ENCODE peak calls at places on chromosomes 12 and 14, in seven cellular contexts. F is gastrocnemius medialis, N is progenitor cell of endocrine pancreas, R is mammary epithelial cell, W is IMR-90, D is AG09309, Q is H9. L is an unnamed sample.

GRCh38 chr12:67472551-67472950 is 176.0 kb upstream of the DYRK2 start:
- DNase-seq in R (no peak), W (no peak), F (peak), D (no peak), N (no peak), Q (no peak), L (no peak)

GRCh38 chr12:124861492-124861891 is 2.2 kb downstream of the SCARB1 start:
- DNase-seq in Q (no peak), N (no peak), D (no peak), F (no peak), R (peak), W (no peak), L (peak)

GRCh38 chr14:103041464-103041863 is 15.9 kb downstream of the CDC42BPB start:
- DNase-seq in Q (no peak), D (no peak), F (no peak), W (no peak), R (no peak), N (no peak), L (no peak)

GRCh38 chr14:89304972-89305703 is 111.9 kb downstream of the FOXN3 start:
- DNase-seq in D (no peak), Q (no peak), N (no peak), R (no peak), W (peak), F (no peak), L (no peak)

GRCh38 chr14:91554535-91555332 is 44.6 kb upstream of the PPP4R3A start:
- DNase-seq in N (no peak), W (no peak), D (no peak), Q (no peak), R (no peak), F (no peak), L (peak)

GRCh38 chr14:30558362-30558674 is 640 bp upstream of the G2E3 start:
- DNase-seq in W (no peak), D (no peak), F (no peak), Q (no peak), R (no peak), N (no peak), L (no peak)

GRCh38 chr12:104505095-104505819 is 48.5 kb downstream of the CHST11 start:
- DNase-seq in F (no peak), W (no peak), R (no peak), N (no peak), Q (no peak), D (no peak), L (no peak)

GRCh38 chr12:51814311-51815088 is 34.0 kb downstream of the FIGNL2 start:
- DNase-seq in N (peak), R (peak), W (peak), Q (peak), D (peak), F (peak), L (peak)

GRCh38 chr12:92470608-92471021 is 232.2 kb upstream of the PLEKHG7 start:
- DNase-seq in Q (no peak), D (no peak), F (no peak), W (peak), R (no peak), N (no peak), L (no peak)

GRCh38 chr12:95185096-95185495 is 32.2 kb downstream of the FGD6 start:
- DNase-seq in D (no peak), W (peak), N (no peak), R (no peak), Q (no peak), F (no peak), L (no peak)

GRCh38 chr12:18752280-18752920 is 14.5 kb downstream of the CAPZA3 start:
- DNase-seq in N (no peak), R (no peak), F (no peak), Q (peak), W (peak), D (peak), L (peak)

GRCh38 chr14:89963288-89963978 is 7.7 kb downstream of the TDP1 start:
- DNase-seq in D (no peak), Q (no peak), R (no peak), W (no peak), N (no peak), F (no peak), L (no peak)

GRCh38 chr14:100065942-100066574 is 836 bp downstream of the EVL start:
- DNase-seq in Q (no peak), D (peak), F (no peak), R (no peak), W (no peak), N (no peak), L (no peak)

GRCh38 chr12:41634096-41634495 is 446.0 kb downstream of the PDZRN4 start:
- DNase-seq in D (no peak), N (no peak), Q (no peak), W (no peak), F (no peak), R (no peak), L (no peak)

GRCh38 chr14:23136566-23137133 is 17.6 kb upstream of the CEBPE start:
- DNase-seq in Q (no peak), W (no peak), F (no peak), R (no peak), N (no peak), D (no peak), L (no peak)

GRCh38 chr14:104119119-104119699 is 19.2 kb upstream of the KIF26A start:
- DNase-seq in F (no peak), N (no peak), Q (peak), R (no peak), W (no peak), D (no peak), L (peak)

GRCh38 chr14:89284368-89285058 is 132.5 kb downstream of the FOXN3 start:
- DNase-seq in R (no peak), F (no peak), W (peak), N (no peak), D (peak), Q (no peak), L (no peak)

GRCh38 chr14:105486974-105487448 is 325 bp downstream of the CRIP1 start:
- DNase-seq in N (no peak), W (no peak), F (peak), R (no peak), Q (no peak), D (no peak), L (peak)

GRCh38 chr14:31947076-31947475 is 130.0 kb upstream of the ARHGAP5 start:
- DNase-seq in N (no peak), Q (no peak), F (no peak), D (no peak), R (peak), W (no peak), L (no peak)

GRCh38 chr14:100764716-100765115 is 38.0 kb downstream of the DLK1 start:
- DNase-seq in W (no peak), Q (no peak), N (no peak), R (no peak), D (no peak), F (no peak), L (no peak)

GRCh38 chr14:55884819-55885218 is 233.4 kb upstream of the PELI2 start:
- DNase-seq in Q (no peak), F (no peak), W (no peak), R (peak), N (no peak), D (no peak), L (no peak)

GRCh38 chr12:80186727-80187217 is 87.4 kb downstream of the OTOGL start:
- DNase-seq in D (peak), F (peak), R (peak), W (peak), Q (peak), N (no peak), L (peak)

GRCh38 chr14:100056964-100057817 is 8.0 kb upstream of the EVL start:
- DNase-seq in W (peak), D (no peak), N (no peak), Q (no peak), F (no peak), R (peak), L (no peak)

GRCh38 chr14:75518625-75519024 is 3.6 kb upstream of the BATF start:
- DNase-seq in W (no peak), R (no peak), Q (peak), F (peak), N (no peak), D (no peak), L (peak)

GRCh38 chr14:61379639-61380184 is 58.3 kb downstream of the PRKCH start:
- DNase-seq in F (no peak), D (no peak), R (no peak), Q (no peak), W (no peak), N (no peak), L (no peak)

GRCh38 chr12:100708591-100708990 is 86.0 kb upstream of the ANO4 start:
- DNase-seq in F (no peak), Q (no peak), R (no peak), N (no peak), D (no peak), W (no peak), L (no peak)

GRCh38 chr14:99658218-99658617 is 13.3 kb downstream of the HHIPL1 start:
- DNase-seq in N (no peak), Q (no peak), W (peak), R (no peak), D (no peak), F (no peak), L (no peak)

GRCh38 chr12:64077922-64078321 is 144.2 kb downstream of the KICS2 start:
- DNase-seq in W (no peak), Q (no peak), N (no peak), D (no peak), R (no peak), F (no peak), L (no peak)
- TF ChIP-seq CTCF in W (peak), Q (peak), N (peak), D (peak), R (peak), F (no peak), L (peak)

GRCh38 chr12:76621582-76622024 is 62.0 kb upstream of the OSBPL8 start:
- DNase-seq in W (peak), Q (peak), R (peak), N (peak), F (peak), D (no peak), L (peak)
- TF ChIP-seq CTCF in W (peak), Q (peak), R (peak), N (peak), F (peak), D (peak), L (peak)

GRCh38 chr14:59275668-59276067 is 87.2 kb downstream of the DAAM1 start:
- DNase-seq in W (peak), N (no peak), F (no peak), R (peak), Q (no peak), D (no peak), L (no peak)

GRCh38 chr14:59278111-59278510 is 89.6 kb downstream of the DAAM1 start:
- DNase-seq in F (no peak), D (no peak), R (peak), N (no peak), Q (no peak), W (peak), L (no peak)

GRCh38 chr14:59276235-59276634 is 87.8 kb downstream of the DAAM1 start:
- DNase-seq in R (no peak), D (no peak), Q (no peak), F (no peak), W (no peak), N (no peak), L (no peak)

GRCh38 chr14:59274991-59275391 is 86.5 kb downstream of the DAAM1 start:
- DNase-seq in R (peak), Q (peak), W (no peak), D (no peak), N (no peak), F (no peak), L (no peak)

GRCh38 chr14:59277659-59278058 is 89.2 kb downstream of the DAAM1 start:
- DNase-seq in W (no peak), D (no peak), R (no peak), Q (no peak), N (no peak), F (no peak), L (no peak)
- TF ChIP-seq CTCF in W (no peak), D (no peak), R (no peak), Q (no peak), N (no peak), F (no peak), L (no peak)

GRCh38 chr12:122190842-122191668 is 8.1 kb downstream of the LRRC43 start:
- DNase-seq in N (peak), Q (peak), W (peak), D (no peak), F (peak), R (peak), L (peak)
- TF ChIP-seq CTCF in N (peak), Q (peak), W (peak), D (peak), F (peak), R (peak), L (peak)

DNA sequence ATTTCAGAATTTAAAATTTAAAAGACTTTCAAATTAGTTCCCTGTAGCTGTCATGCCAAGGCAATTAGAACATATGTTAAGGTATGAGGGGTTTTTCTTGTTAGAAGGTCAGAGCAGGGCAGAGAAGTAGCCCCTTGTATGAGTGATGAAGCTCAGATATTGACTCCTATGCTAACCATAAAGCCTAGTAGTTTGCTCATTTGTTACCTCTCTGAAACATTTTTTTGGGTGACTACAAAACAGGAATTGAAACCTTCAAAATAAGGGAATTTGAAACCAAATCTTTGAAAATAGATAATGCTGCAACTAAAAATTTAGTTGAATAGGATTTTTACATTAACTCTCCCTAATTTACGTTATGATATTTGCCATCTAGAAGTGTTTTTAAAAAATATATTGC is 333.5 kb downstream of the NAV3 start:
- DNase-seq in R (no peak), W (no peak), Q (no peak), D (no peak), N (no peak), F (no peak), L (no peak)
- TF ChIP-seq CTCF in R (no peak), W (no peak), Q (no peak), D (no peak), N (no peak), F (no peak), L (no peak)

GRCh38 chr12:107133462-107133861 is 40.1 kb upstream of the CRY1 start:
- DNase-seq in W (no peak), N (no peak), R (no peak), D (no peak), Q (no peak), F (no peak), L (no peak)
- TF ChIP-seq CTCF in W (no peak), N (peak), R (peak), D (no peak), Q (no peak), F (no peak), L (peak)

GRCh38 chr12:71135812-71136176 is 22.0 kb downstream of the TSPAN8 start:
- DNase-seq in W (no peak), D (no peak), F (no peak), Q (no peak), R (no peak), N (no peak), L (no peak)

GRCh38 chr12:71135077-71135811 is 22.6 kb downstream of the TSPAN8 start:
- DNase-seq in R (no peak), W (no peak), N (no peak), Q (no peak), F (no peak), D (no peak), L (no peak)

GRCh38 chr12:71139153-71139735 is 18.6 kb downstream of the TSPAN8 start:
- DNase-seq in F (no peak), R (no peak), D (no peak), Q (no peak), W (no peak), N (no peak), L (no peak)

GRCh38 chr12:71141270-71141948 is 16.4 kb downstream of the TSPAN8 start:
- DNase-seq in Q (no peak), F (peak), D (no peak), W (no peak), N (no peak), R (no peak), L (no peak)

DNA sequence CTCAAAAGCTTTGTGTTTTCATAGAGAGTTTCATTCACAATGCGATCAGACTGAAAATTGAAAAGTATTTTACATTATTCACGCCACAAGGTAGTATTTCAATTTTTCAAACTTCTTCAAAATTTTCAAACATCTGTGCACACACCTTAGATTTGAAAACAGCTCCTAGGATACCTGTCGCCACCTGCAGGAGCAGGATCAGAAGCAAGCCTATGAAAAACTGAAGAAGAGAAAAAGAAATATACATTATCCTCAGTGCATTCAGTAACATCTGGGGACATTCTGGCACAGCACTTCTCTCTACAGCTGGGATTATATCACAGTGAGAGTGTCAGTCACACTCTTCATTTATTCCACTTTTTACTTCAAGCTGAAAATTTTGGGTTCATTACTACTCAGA is 19.8 kb downstream of the TSPAN8 start:
- DNase-seq in D (no peak), Q (no peak), F (no peak), W (no peak), R (no peak), N (no peak), L (no peak)
- TF ChIP-seq CTCF in D (no peak), Q (peak), F (no peak), W (no peak), R (peak), N (no peak), L (peak)

GRCh38 chr14:50260511-50260910 is 29.1 kb upstream of the SOS2 start:
- DNase-seq in R (peak), W (peak), F (no peak), D (peak), N (no peak), Q (no peak), L (peak)
- TF ChIP-seq CTCF in R (peak), W (peak), F (no peak), D (peak), N (peak), Q (peak), L (peak)

GRCh38 chr12:47238665-47239064 is 158.9 kb upstream of the AMIGO2 start:
- DNase-seq in R (no peak), D (no peak), Q (no peak), W (peak), N (no peak), F (no peak), L (no peak)
- TF ChIP-seq CTCF in R (no peak), D (no peak), Q (no peak), W (no peak), N (no peak), F (no peak), L (no peak)